ENCODE peak calls at places on chromosomes 5 and 9, in four cellular contexts. F is WTC11, L is GM12865, H is fibroblast of lung. P is an unnamed sample.

GRCh38 chr9:69996947-69997346 is 46.7 kb upstream of the MAMDC2 start:
- DNase-seq in F (no peak), L (no peak), H (peak), P (no peak)

GRCh38 chr9:37417857-37418618 is 4.5 kb upstream of the GRHPR start:
- DNase-seq in F (no peak), L (no peak), H (no peak), P (no peak)

GRCh38 chr5:30908356-30908755 is 285.1 kb upstream of the CDH6 start:
- DNase-seq in F (peak), L (no peak), H (no peak), P (no peak)

GRCh38 chr9:2015581-2016410 is 649 bp downstream of the SMARCA2 start:
- DNase-seq in F (peak), L (peak), H (peak), P (no peak)

GRCh38 chr9:33850677-33851076 is 33.7 kb downstream of the UBE2R2 start:
- DNase-seq in F (no peak), L (no peak), H (no peak), P (no peak)

GRCh38 chr9:137167752-137168574 is 1.9 kb downstream of the LRRC26 start:
- DNase-seq in F (peak), L (peak), H (peak), P (no peak)

GRCh38 chr9:132694144-132694543 is 23.9 kb downstream of the GTF3C4 start:
- DNase-seq in F (no peak), L (peak), H (no peak), P (no peak)

GRCh38 chr5:128844354-128844923 is 120.8 kb upstream of the SLC27A6 start:
- DNase-seq in F (no peak), L (no peak), H (peak), P (no peak)

GRCh38 chr9:33443047-33443446 is 4.3 kb downstream of the AQP3 start:
- DNase-seq in F (no peak), L (no peak), H (peak), P (no peak)

GRCh38 chr9:33151007-33151557 is 16.1 kb downstream of the B4GALT1 start:
- DNase-seq in F (no peak), L (no peak), H (peak), P (peak)

GRCh38 chr5:41863871-41864486 is 6.2 kb downstream of the OXCT1 start:
- DNase-seq in F (no peak), L (no peak), H (peak), P (no peak)

GRCh38 chr5:1444361-1445189 is 665 bp downstream of the SLC6A3 start:
- DNase-seq in F (peak), L (no peak), H (no peak), P (no peak)

GRCh38 chr5:1792842-1793266 is 6.8 kb downstream of the MRPL36 start:
- DNase-seq in F (no peak), L (peak), H (peak), P (no peak)

GRCh38 chr5:113036321-113036720 is 59.7 kb downstream of the DCP2 start:
- DNase-seq in F (no peak), L (no peak), H (no peak), P (no peak)

GRCh38 chr9:2622361-2623045 is 916 bp downstream of the VLDLR start:
- DNase-seq in F (peak), L (no peak), H (no peak), P (no peak)

GRCh38 chr5:173833200-173833599 is 54.9 kb upstream of the CPEB4 start:
- DNase-seq in F (no peak), L (no peak), H (no peak), P (no peak)

GRCh38 chr9:93600504-93600903 is 24.1 kb downstream of the PHF2 start:
- DNase-seq in F (no peak), L (peak), H (no peak), P (no peak)

GRCh38 chr5:64594601-64595518 is 89.0 kb downstream of the RGS7BP start:
- DNase-seq in F (peak), L (peak), H (peak), P (no peak)

GRCh38 chr9:136978073-136978864 is 965 bp downstream of the PTGDS start:
- DNase-seq in F (peak), L (peak), H (peak), P (no peak)

GRCh38 chr9:122949696-122950095 is 8.9 kb downstream of the RABGAP1 start:
- DNase-seq in F (no peak), L (no peak), H (no peak), P (no peak)

DNA sequence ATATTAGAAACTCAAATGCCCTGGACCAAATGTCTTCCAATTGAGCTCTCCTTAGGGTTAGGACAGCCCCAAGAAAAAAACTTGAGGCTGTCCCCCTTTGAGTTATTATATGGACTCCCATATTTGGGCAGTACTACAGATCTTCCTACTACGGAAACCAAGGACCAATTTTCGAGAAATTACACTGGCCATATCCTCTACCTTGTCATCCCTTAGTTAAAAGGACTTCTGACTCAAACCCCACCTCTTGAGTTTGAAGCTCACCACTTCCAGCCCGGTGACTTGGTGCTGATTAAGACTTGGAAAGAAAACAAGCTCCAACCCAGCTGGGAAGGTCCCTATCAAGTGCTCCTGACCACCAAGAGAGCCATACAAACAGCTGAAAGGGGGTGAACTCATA is 497.0 kb upstream of the GRAMD2B start:
- DNase-seq in F (no peak), L (peak), H (no peak), P (no peak)
- TF ChIP-seq CTCF in F (no peak), L (no peak), H (no peak), P (no peak)

GRCh38 chr5:17879276-17879675 is 245.0 kb downstream of the TAF11L14 start:
- DNase-seq in F (no peak), L (no peak), H (no peak), P (no peak)
- TF ChIP-seq CTCF in F (no peak), L (no peak), H (no peak), P (no peak)

DNA sequence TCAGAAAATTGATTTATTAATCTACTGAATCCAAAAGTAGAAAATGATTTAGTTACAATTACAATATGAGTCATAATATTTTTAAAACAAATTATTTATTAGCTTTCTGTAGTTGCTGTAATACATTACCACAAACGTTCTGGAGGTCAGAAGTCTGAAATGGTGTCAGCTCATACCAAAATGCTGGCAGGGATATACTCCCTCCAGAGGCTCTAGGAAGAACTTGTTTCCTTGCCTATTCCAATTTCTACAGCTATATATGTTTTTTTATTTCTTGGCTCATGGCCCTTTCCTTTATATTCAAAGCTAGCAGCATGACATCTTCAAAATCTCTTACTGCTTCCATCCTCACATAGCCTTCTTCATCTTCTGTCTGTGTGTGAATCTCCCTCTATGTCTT is 667.9 kb upstream of the ITGA1 start:
- DNase-seq in F (no peak), L (no peak), H (no peak), P (no peak)
- TF ChIP-seq CTCF in F (no peak), L (no peak), H (no peak), P (no peak)

DNA sequence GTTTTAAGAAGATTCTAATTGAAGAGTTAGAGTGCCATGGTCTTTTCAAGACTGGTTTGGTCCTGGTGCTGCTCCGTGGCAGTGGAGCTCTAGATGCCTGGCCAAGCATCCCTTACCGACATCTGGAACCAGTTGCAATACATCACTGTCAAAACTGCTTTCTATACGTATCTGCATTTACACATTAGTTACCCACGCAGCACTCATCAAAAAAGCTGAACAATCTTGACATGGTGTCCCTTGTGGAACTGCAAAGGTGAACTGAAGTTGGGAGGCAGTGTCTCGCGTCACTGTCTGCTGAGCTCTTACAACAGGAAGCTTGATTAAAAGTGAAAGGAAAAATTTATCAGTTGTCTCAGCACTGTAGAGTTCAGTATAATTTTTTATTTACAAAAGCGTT is 82.6 kb downstream of the PBX3 start:
- DNase-seq in F (no peak), L (peak), H (peak), P (peak)
- TF ChIP-seq CTCF in F (no peak), L (no peak), H (no peak), P (no peak)

GRCh38 chr9:127910613-127911205 is 6.1 kb downstream of the ST6GALNAC4 start:
- DNase-seq in F (no peak), L (no peak), H (peak), P (no peak)
- TF ChIP-seq CTCF in F (no peak), L (no peak), H (no peak), P (no peak)

DNA sequence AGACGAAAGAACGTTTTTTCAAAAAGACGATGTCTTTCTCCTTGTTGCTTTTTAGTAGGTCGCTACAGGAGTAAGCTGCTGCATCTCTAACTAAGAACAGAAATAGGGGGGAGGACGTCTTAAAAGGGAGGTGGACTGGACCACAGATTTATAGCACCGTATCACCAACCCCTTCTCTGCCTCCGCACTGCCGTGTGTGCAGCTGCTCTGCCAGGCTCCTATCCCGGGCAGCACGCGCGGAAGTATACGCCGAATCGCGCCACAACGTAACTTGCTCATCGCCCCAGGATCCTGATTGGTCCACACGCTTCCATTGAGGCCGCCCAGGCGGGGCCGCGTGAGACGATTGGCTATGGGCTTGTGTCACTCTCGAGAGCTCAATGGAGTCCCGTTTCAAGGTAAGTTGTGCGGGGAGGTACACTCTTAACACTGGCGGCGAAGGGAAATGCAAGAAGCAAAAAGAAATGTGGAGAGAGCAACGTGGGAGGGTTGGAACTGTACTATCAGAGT is at the start of gene ELAVL2:
- DNase-seq in F (peak), L (no peak), H (peak), P (no peak)
- TF ChIP-seq CTCF in F (no peak), L (no peak), H (no peak), P (no peak)

GRCh38 chr9:71285191-71285656 is 163.8 kb upstream of the TRPM3 start:
- DNase-seq in F (peak), L (peak), H (peak), P (no peak)
- TF ChIP-seq CTCF in F (peak), L (peak), H (peak), P (peak)